ENCODE peak calls at places on chromosomes 6 and 20, in seven cellular contexts. C is neural crest cell, W is M059J, P is skeletal muscle cell, T is DMS79, D is HFFc6, I is anterior cingulate cortex. J is an unnamed sample.

GRCh38 chr20:60553095-60553494 is 594.9 kb downstream of the CDH26 start:
- DNase-seq in D (no peak), T (no peak), C (no peak), I (no peak), W (peak), P (no peak), J (no peak)

GRCh38 chr20:58374906-58375760 is 13.9 kb upstream of the VAPB start:
- DNase-seq in D (no peak), T (no peak), W (no peak), C (no peak), P (peak), I (no peak), J (no peak)

GRCh38 chr6:14211596-14211961 is 94.0 kb downstream of the CD83 start:
- DNase-seq in D (no peak), P (no peak), I (peak), C (no peak), T (no peak), W (no peak), J (peak)

GRCh38 chr20:20009784-20010253 is 7.3 kb upstream of the NAA20 start:
- DNase-seq in I (no peak), C (no peak), D (no peak), T (no peak), W (no peak), P (no peak), J (no peak)

GRCh38 chr20:32446301-32447100 is 88.4 kb downstream of the ASXL1 start:
- DNase-seq in P (no peak), I (no peak), T (no peak), W (no peak), D (no peak), C (no peak), J (no peak)

GRCh38 chr20:39861381-39861780 is 827.7 kb downstream of the MAFB start:
- DNase-seq in D (no peak), C (no peak), W (peak), T (peak), I (no peak), P (no peak), J (no peak)

GRCh38 chr6:157791461-157791860 is 31.6 kb upstream of the SNX9 start:
- DNase-seq in C (no peak), P (no peak), I (no peak), D (no peak), W (no peak), T (peak), J (no peak)

GRCh38 chr20:4961746-4962145 is 39.6 kb downstream of the SLC23A2 start:
- DNase-seq in W (peak), T (no peak), D (no peak), C (no peak), P (peak), I (no peak), J (peak)

GRCh38 chr6:71194730-71195129 is 93.9 kb upstream of the OGFRL1 start:
- DNase-seq in C (no peak), T (no peak), D (peak), I (no peak), W (peak), P (peak), J (peak)

GRCh38 chr6:14165091-14165490 is 47.5 kb downstream of the CD83 start:
- DNase-seq in W (peak), T (no peak), P (peak), C (no peak), D (peak), I (no peak), J (peak)

GRCh38 chr6:33583591-33584155 is 3.6 kb upstream of the BAK1 start:
- DNase-seq in D (no peak), I (no peak), P (no peak), T (no peak), C (peak), W (no peak), J (no peak)

GRCh38 chr6:134466751-134467525 is 149.0 kb upstream of the SGK1 start:
- DNase-seq in T (no peak), D (no peak), C (no peak), P (no peak), W (peak), I (no peak), J (no peak)

GRCh38 chr20:50690562-50690978 is 772 bp downstream of the RIPOR3 start:
- DNase-seq in C (no peak), I (no peak), D (no peak), W (no peak), T (no peak), P (no peak), J (no peak)

GRCh38 chr6:125984311-125984710 is 2.0 kb upstream of the TRMT11 start:
- DNase-seq in D (peak), C (no peak), I (no peak), P (peak), W (peak), T (no peak), J (no peak)

GRCh38 chr6:93416575-93417420 is 2.6 kb downstream of the EPHA7 start:
- DNase-seq in T (peak), I (peak), D (no peak), W (peak), C (peak), P (no peak), J (peak)

GRCh38 chr6:87322304-87323212 is at the start of gene SMIM8:
- DNase-seq in T (peak), P (peak), D (peak), I (peak), C (peak), W (peak), J (peak)

GRCh38 chr6:37257320-37257633 is 295 bp upstream of the TBC1D22B start:
- DNase-seq in W (no peak), P (no peak), C (no peak), D (no peak), I (no peak), T (no peak), J (no peak)

GRCh38 chr20:59095140-59095539 is 52.6 kb upstream of the PRELID3B start:
- DNase-seq in T (no peak), W (no peak), D (no peak), P (no peak), I (no peak), C (no peak), J (no peak)

GRCh38 chr6:56349196-56349595 is 101.8 kb upstream of the COL21A1 start:
- DNase-seq in T (no peak), D (no peak), C (no peak), W (peak), I (no peak), P (no peak), J (no peak)

GRCh38 chr6:134316733-134317431 is 1.0 kb downstream of the SGK1 start:
- DNase-seq in D (no peak), W (no peak), T (peak), P (no peak), C (no peak), I (no peak), J (no peak)

GRCh38 chr20:4545526-4545925 is 176.2 kb upstream of the PRND start:
- DNase-seq in D (no peak), W (no peak), C (no peak), P (peak), I (no peak), T (no peak), J (no peak)

GRCh38 chr20:57351042-57351783 is at the start of gene RAE1:
- DNase-seq in D (peak), T (peak), W (peak), P (peak), C (peak), I (peak), J (peak)

GRCh38 chr6:158655569-158656450 is 6.0 kb downstream of the SYTL3 start:
- DNase-seq in W (peak), I (no peak), D (no peak), C (no peak), T (peak), P (no peak), J (no peak)

J was measured in Daoy.